ENCODE peak calls at places on chromosomes 13 and 19, in six cellular contexts. A is putamen, R is dorsolateral prefrontal cortex, N is endodermal cell, M is NCI-H774, K is GM04503. D is an unnamed sample.

GRCh38 chr19:14361824-14362223 is 19.4 kb upstream of the ADGRE5 start:
- DNase-seq in N (peak; percentile 84), K (no peak), M (no peak), A (no peak), R (no peak), D (peak; percentile 58)

GRCh38 chr13:109439813-109440212 is 346.6 kb downstream of the IRS2 start:
- DNase-seq in N (no peak), M (no peak), R (no peak), K (no peak), A (no peak), D (no peak)

GRCh38 chr19:47660435-47660832 is 51.5 kb downstream of the BICRA start:
- DNase-seq in K (no peak), N (no peak), M (no peak), A (no peak), R (no peak), D (no peak)

GRCh38 chr19:751501-752341 is 809 bp downstream of the MISP start:
- DNase-seq in K (peak; percentile 49), N (peak; percentile 69), M (no peak), R (no peak), A (no peak), D (no peak)

GRCh38 chr13:112181336-112182051 is 114.5 kb downstream of the SOX1 start:
- DNase-seq in A (no peak), K (no peak), M (no peak), N (peak; percentile 42), R (no peak), D (no peak)

GRCh38 chr13:98192008-98192407 is 14.9 kb upstream of the RNF113B start:
- DNase-seq in N (no peak), R (no peak), A (no peak), M (no peak), K (no peak), D (no peak)

GRCh38 chr19:7871280-7871529 is 3.0 kb downstream of the PRR36 start:
- DNase-seq in M (peak; percentile 23), N (no peak), K (no peak), A (no peak), R (no peak), D (no peak)

GRCh38 chr13:51148952-51149573 is 38.0 kb upstream of the C13orf42 start:
- DNase-seq in N (peak; percentile 90), M (no peak), K (peak; percentile 14), A (peak; percentile 72), R (peak; percentile 54), D (no peak)

GRCh38 chr19:43727593-43727853 is 11.6 kb downstream of the IRGC start:
- DNase-seq in A (no peak), R (no peak), N (no peak), M (no peak), K (no peak), D (no peak)

GRCh38 chr13:49733181-49733951 is 42.1 kb upstream of the EBPL start:
- DNase-seq in K (no peak), M (no peak), R (no peak), A (no peak), N (no peak), D (no peak)

GRCh38 chr19:37966211-37967072 is 59.4 kb downstream of the SIPA1L3 start:
- DNase-seq in N (no peak), K (no peak), M (no peak), R (no peak), A (no peak), D (no peak)

GRCh38 chr13:42041017-42041683 is 7.3 kb upstream of the DGKH start:
- DNase-seq in N (peak; percentile 81), M (peak; percentile 2), A (no peak), R (no peak), K (no peak), D (peak; percentile 28)

GRCh38 chr13:91664036-91664435 is 265.6 kb downstream of the GPC5 start:
- DNase-seq in A (peak; percentile 64), K (no peak), N (no peak), M (no peak), R (no peak), D (no peak)

GRCh38 chr13:66714795-66715194 is 515.3 kb downstream of the PCDH9 start:
- DNase-seq in R (no peak), N (no peak), K (no peak), M (no peak), A (no peak), D (no peak)

GRCh38 chr13:112172641-112173171 is 105.8 kb downstream of the SOX1 start:
- DNase-seq in A (peak; percentile 46), R (peak; percentile 49), M (no peak), K (no peak), N (peak; percentile 25), D (no peak)

GRCh38 chr19:10043286-10043927 is 30.1 kb downstream of the RDH8 start:
- DNase-seq in M (no peak), R (no peak), N (no peak), K (peak; percentile 17), A (no peak), D (no peak)

GRCh38 chr13:51590231-51590630 is 6.0 kb downstream of the WDFY2 start:
- DNase-seq in K (no peak), A (no peak), N (no peak), M (no peak), R (no peak), D (no peak)

GRCh38 chr19:30664358-30665058 is 292.3 kb downstream of the ZNF536 start:
- DNase-seq in N (peak; percentile 69), K (no peak), M (no peak), A (peak; percentile 57), R (no peak), D (no peak)

GRCh38 chr13:66071018-66071417 is 1159.1 kb downstream of the PCDH9 start:
- DNase-seq in R (no peak), A (no peak), M (no peak), N (no peak), K (no peak), D (no peak)

GRCh38 chr13:30446122-30446500 is 19.6 kb downstream of the HMGB1 start:
- DNase-seq in R (no peak), K (no peak), N (no peak), A (no peak), M (no peak), D (no peak)

GRCh38 chr13:61774903-61775302 is 359.3 kb upstream of the PCDH20 start:
- DNase-seq in N (no peak), R (no peak), K (no peak), M (no peak), A (peak; percentile 89), D (no peak)

D was measured in naive thymus-derived CD4-positive, alpha-beta T cell.